ENCODE peak calls at places on chromosomes 13 and 19, in four cellular contexts. One of them, this sample, is unnamed.

GRCh38 chr13:43994999-43995859 is 115.5 kb downstream of the LACC1 start:
- DNase-seq in H9: no peak
- DNase-seq in IMR-90: no peak
- DNase-seq in mesendoderm: no peak
- DNase-seq in this sample: no peak

GRCh38 chr13:78660130-78660857 is 1.3 kb upstream of the OBI1 start:
- DNase-seq in H9: peak; percentile 46
- DNase-seq in IMR-90: no peak
- DNase-seq in mesendoderm: peak; percentile 82
- DNase-seq in this sample: no peak

GRCh38 chr13:94362411-94362909 is 117.0 kb downstream of the DCT start:
- DNase-seq in H9: peak; percentile 75
- DNase-seq in IMR-90: peak; percentile 95
- DNase-seq in mesendoderm: peak; percentile 93
- DNase-seq in this sample: peak; percentile 65

GRCh38 chr19:8310342-8311055 is 2.3 kb upstream of the CD320 start:
- DNase-seq in H9: no peak
- DNase-seq in IMR-90: no peak
- DNase-seq in mesendoderm: no peak
- DNase-seq in this sample: no peak

GRCh38 chr19:44677019-44677809 is 5.9 kb downstream of the CEACAM19 start:
- DNase-seq in H9: peak; percentile 74
- DNase-seq in IMR-90: peak; percentile 70
- DNase-seq in mesendoderm: peak; percentile 86
- DNase-seq in this sample: peak; percentile 60

GRCh38 chr13:101018720-101019119 is 344.1 kb upstream of the TMTC4 start:
- DNase-seq in H9: no peak
- DNase-seq in IMR-90: peak; percentile 71
- DNase-seq in mesendoderm: peak; percentile 37
- DNase-seq in this sample: no peak

GRCh38 chr13:59318320-59318930 is 845.3 kb downstream of the DIAPH3 start:
- DNase-seq in H9: peak; percentile 71
- DNase-seq in IMR-90: peak; percentile 46
- DNase-seq in mesendoderm: peak; percentile 81
- DNase-seq in this sample: peak; percentile 90

GRCh38 chr13:106867249-106867648 is 299.3 kb upstream of the ARGLU1 start:
- DNase-seq in H9: no peak
- DNase-seq in IMR-90: no peak
- DNase-seq in mesendoderm: no peak
- DNase-seq in this sample: no peak

GRCh38 chr19:48739835-48740704 is at the start of gene RASIP1:
- DNase-seq in H9: no peak
- DNase-seq in IMR-90: no peak
- DNase-seq in mesendoderm: no peak
- DNase-seq in this sample: no peak

GRCh38 chr13:49571299-49572240 is 13.8 kb downstream of the RCBTB1 start:
- DNase-seq in H9: no peak
- DNase-seq in IMR-90: no peak
- DNase-seq in mesendoderm: no peak
- DNase-seq in this sample: no peak
- H4K5ac ChIP-seq in H9: no peak overlapping the region
- H4K5ac ChIP-seq in IMR-90: no peak overlapping the region
- H4K5ac ChIP-seq in mesendoderm: no peak overlapping the region
- H4K5ac ChIP-seq in this sample: no peak overlapping the region

GRCh38 chr19:17236414-17236716 is 9.4 kb downstream of the NR2F6 start:
- DNase-seq in H9: no peak
- DNase-seq in IMR-90: no peak
- DNase-seq in mesendoderm: peak; percentile 54
- DNase-seq in this sample: no peak
- H3K27ac ChIP-seq in H9: no peak overlapping the region
- H3K27ac ChIP-seq in IMR-90: peak overlapping the region; percentile 24
- H3K27ac ChIP-seq in mesendoderm: peak overlapping the region; percentile 74
- H3K27ac ChIP-seq in this sample: peak overlapping the region; percentile 17

DNA sequence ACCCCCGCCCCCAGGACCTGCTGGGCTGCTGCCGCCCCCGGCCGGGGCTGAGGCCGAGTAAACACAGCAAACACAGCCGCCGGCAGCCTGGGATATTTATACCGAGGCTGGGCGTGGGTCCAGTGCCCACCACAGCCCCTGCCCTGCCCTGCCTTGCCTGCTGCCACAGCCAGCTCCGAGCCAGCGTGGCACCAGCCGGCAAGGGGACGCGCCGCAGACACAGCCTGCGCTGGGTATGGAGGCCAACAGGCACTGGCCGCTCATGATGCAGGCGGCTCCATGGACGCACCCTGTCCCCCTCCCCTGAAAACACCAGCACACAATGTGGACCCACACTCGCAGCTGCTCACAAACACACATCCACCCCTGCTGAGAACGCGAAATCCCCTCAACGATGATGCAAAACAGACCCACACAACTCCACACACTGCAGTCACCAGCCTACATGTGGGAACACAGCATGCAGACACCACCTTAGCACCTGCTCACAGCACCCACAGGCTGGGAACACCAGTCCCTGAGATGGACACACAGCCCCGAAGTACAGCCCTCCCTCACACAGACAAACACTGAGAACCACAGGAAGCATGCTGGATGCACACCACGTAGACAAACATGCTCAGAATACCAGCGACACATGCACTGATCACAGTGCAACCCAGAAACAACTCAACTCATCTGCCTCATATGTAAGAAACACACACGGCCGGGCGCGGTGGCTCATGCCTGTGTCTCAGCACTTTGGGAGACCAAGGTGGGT is 16.2 kb downstream of the CCDC97 start:
- DNase-seq in H9: no peak
- DNase-seq in IMR-90: peak; percentile 80
- DNase-seq in mesendoderm: no peak
- DNase-seq in this sample: peak; percentile 53
- H4K5ac ChIP-seq in H9: peak overlapping the region; percentile 10
- H4K5ac ChIP-seq in IMR-90: peak overlapping the region; percentile 90
- H4K5ac ChIP-seq in mesendoderm: peak overlapping the region; percentile 96
- H4K5ac ChIP-seq in this sample: no peak overlapping the region

GRCh38 chr13:98240131-98240530 is 63.1 kb upstream of the RNF113B start:
- DNase-seq in H9: no peak
- DNase-seq in IMR-90: no peak
- DNase-seq in mesendoderm: no peak
- DNase-seq in this sample: no peak
- H3K27ac ChIP-seq in H9: no peak overlapping the region
- H3K27ac ChIP-seq in IMR-90: no peak overlapping the region
- H3K27ac ChIP-seq in mesendoderm: no peak overlapping the region
- H3K27ac ChIP-seq in this sample: no peak overlapping the region

GRCh38 chr19:10936661-10937084 is 8.1 kb downstream of the TIMM29 start:
- DNase-seq in H9: peak; percentile 78
- DNase-seq in IMR-90: peak; percentile 81
- DNase-seq in mesendoderm: peak; percentile 91
- DNase-seq in this sample: no peak
- H4K5ac ChIP-seq in H9: no peak overlapping the region
- H4K5ac ChIP-seq in IMR-90: peak overlapping the region; percentile 66
- H4K5ac ChIP-seq in mesendoderm: no peak overlapping the region
- H4K5ac ChIP-seq in this sample: no peak overlapping the region

GRCh38 chr13:110454227-110454859 is 107.2 kb downstream of the RAB20 start:
- DNase-seq in H9: no peak
- DNase-seq in IMR-90: no peak
- DNase-seq in mesendoderm: no peak
- DNase-seq in this sample: no peak
- H3K27ac ChIP-seq in H9: no peak overlapping the region
- H3K27ac ChIP-seq in IMR-90: no peak overlapping the region
- H3K27ac ChIP-seq in mesendoderm: no peak overlapping the region
- H3K27ac ChIP-seq in this sample: no peak overlapping the region

This sample was measured in H1.